ENCODE peak calls at places on chromosomes 1 and 21, in six cellular contexts. X is SK-N-SH, Q is HCT116, S is Panc1, L is K562, C is HL-60. G is an unnamed sample.

GRCh38 chr1:216528816-216529215 is 105.6 kb upstream of the USH2A start:
- DNase-seq in X (no peak), Q (no peak), S (no peak), L (no peak), C (no peak), G (no peak)

GRCh38 chr1:56578664-56578962 is 750 bp downstream of the PLPP3 start:
- DNase-seq in X (peak; percentile 80), Q (no peak), S (no peak), L (no peak), C (no peak), G (peak; percentile 9)

GRCh38 chr1:31696246-31696645 is 7.6 kb downstream of the COL16A1 start:
- DNase-seq in X (no peak), Q (no peak), S (no peak), L (no peak), C (no peak), G (no peak)

GRCh38 chr1:111592389-111593361 is 26.9 kb upstream of the RAP1A start:
- DNase-seq in X (no peak), Q (peak; percentile 49), S (peak; percentile 27), L (peak; percentile 80), C (no peak), G (peak; percentile 7)

GRCh38 chr1:100631015-100631521 is 88.5 kb upstream of the VCAM1 start:
- DNase-seq in X (no peak), Q (no peak), S (no peak), L (no peak), C (peak; percentile 39), G (no peak)

GRCh38 chr1:185017338-185017737 is 28.0 kb upstream of the RNF2 start:
- DNase-seq in X (no peak), Q (peak; percentile 64), S (peak; percentile 15), L (no peak), C (peak; percentile 35), G (peak; percentile 65)

GRCh38 chr1:5913078-5913845 is 79.0 kb downstream of the NPHP4 start:
- DNase-seq in X (no peak), Q (no peak), S (no peak), L (no peak), C (no peak), G (no peak)

GRCh38 chr1:196056966-196057365 is 551.3 kb downstream of the KCNT2 start:
- DNase-seq in X (no peak), Q (no peak), S (no peak), L (no peak), C (no peak), G (no peak)

GRCh38 chr1:151537112-151537511 is 3.0 kb upstream of the TUFT1 start:
- DNase-seq in X (no peak), Q (no peak), S (peak; percentile 78), L (no peak), C (no peak), G (peak; percentile 71)

GRCh38 chr21:46500224-46500861 is 41.7 kb downstream of the DIP2A start:
- DNase-seq in X (no peak), Q (no peak), S (no peak), L (peak; percentile 37), C (no peak), G (peak; percentile 24)

GRCh38 chr1:55428944-55429931 is 214.1 kb upstream of the USP24 start:
- DNase-seq in X (peak; percentile 5), Q (peak; percentile 100), S (peak; percentile 100), L (no peak), C (no peak), G (peak; percentile 100)

GRCh38 chr21:15295875-15296274 is 231.1 kb upstream of the NRIP1 start:
- DNase-seq in X (no peak), Q (no peak), S (no peak), L (no peak), C (no peak), G (no peak)

GRCh38 chr1:213035573-213035972 is 15.5 kb upstream of the RPS6KC1 start:
- DNase-seq in X (no peak), Q (no peak), S (no peak), L (no peak), C (no peak), G (no peak)

GRCh38 chr1:59229138-59229537 is 67.8 kb upstream of the FGGY start:
- DNase-seq in X (no peak), Q (no peak), S (no peak), L (no peak), C (no peak), G (no peak)

GRCh38 chr1:183566026-183566425 is 24.2 kb downstream of the NCF2 start:
- DNase-seq in X (no peak), Q (no peak), S (no peak), L (no peak), C (no peak), G (no peak)

GRCh38 chr1:162703708-162704107 is 71.4 kb downstream of the DDR2 start:
- DNase-seq in X (no peak), Q (no peak), S (no peak), L (no peak), C (no peak), G (no peak)

GRCh38 chr1:153246825-153247224 is 12.7 kb upstream of the LORICRIN start:
- DNase-seq in X (no peak), Q (no peak), S (no peak), L (no peak), C (no peak), G (no peak)

GRCh38 chr1:160901768-160902167 is 16.8 kb upstream of the ITLN1 start:
- DNase-seq in X (no peak), Q (no peak), S (no peak), L (no peak), C (no peak), G (no peak)

GRCh38 chr1:94299627-94300552 is 62.5 kb upstream of the ARHGAP29 start:
- DNase-seq in X (no peak), Q (peak; percentile 98), S (no peak), L (no peak), C (no peak), G (no peak)

GRCh38 chr1:22978299-22978698 is 5.6 kb upstream of the LACTBL1 start:
- DNase-seq in X (no peak), Q (no peak), S (no peak), L (no peak), C (no peak), G (peak; percentile 15)

GRCh38 chr1:42923367-42924248 is 35.1 kb downstream of the SLC2A1 start:
- DNase-seq in X (peak; percentile 72), Q (no peak), S (no peak), L (no peak), C (no peak), G (no peak)

GRCh38 chr1:19377812-19378718 is 65.9 kb downstream of the SLC66A1 start:
- DNase-seq in X (no peak), Q (no peak), S (no peak), L (no peak), C (no peak), G (no peak)

GRCh38 chr1:45820797-45821196 is 17.4 kb downstream of the MAST2 start:
- DNase-seq in X (no peak), Q (no peak), S (no peak), L (no peak), C (peak; percentile 57), G (no peak)

GRCh38 chr1:11952455-11953109 is 18.1 kb downstream of the PLOD1 start:
- DNase-seq in X (no peak), Q (no peak), S (no peak), L (no peak), C (no peak), G (no peak)

GRCh38 chr1:81950845-81951244 is 150.1 kb downstream of the ADGRL2 start:
- DNase-seq in X (no peak), Q (no peak), S (no peak), L (no peak), C (no peak), G (no peak)

GRCh38 chr1:214566158-214567104 is 15.0 kb upstream of the PTPN14 start:
- DNase-seq in X (no peak), Q (no peak), S (no peak), L (no peak), C (no peak), G (peak; percentile 54)

GRCh38 chr1:59150537-59151386 is 146.1 kb upstream of the FGGY start:
- DNase-seq in X (peak; percentile 59), Q (peak; percentile 56), S (peak; percentile 91), L (no peak), C (no peak), G (peak; percentile 78)

GRCh38 chr1:204254031-204254661 is 40.4 kb upstream of the GOLT1A start:
- DNase-seq in X (no peak), Q (no peak), S (no peak), L (no peak), C (peak; percentile 80), G (peak; percentile 61)

GRCh38 chr1:78229344-78229743 is 183.6 kb downstream of the GIPC2 start:
- DNase-seq in X (no peak), Q (no peak), S (no peak), L (no peak), C (no peak), G (no peak)

GRCh38 chr1:180696361-180696760 is 64.5 kb downstream of the XPR1 start:
- DNase-seq in X (no peak), Q (no peak), S (no peak), L (no peak), C (no peak), G (no peak)

GRCh38 chr1:89989791-89990190 is 5.1 kb upstream of the ZNF326 start:
- DNase-seq in X (no peak), Q (no peak), S (no peak), L (no peak), C (no peak), G (no peak)

GRCh38 chr1:219781491-219781890 is 146.9 kb downstream of the SLC30A10 start:
- DNase-seq in X (no peak), Q (no peak), S (no peak), L (no peak), C (no peak), G (no peak)
- TF ChIP-seq REST in X (no peak), Q (no peak), S (no peak), L (no peak), C (no peak), G (no peak)

DNA sequence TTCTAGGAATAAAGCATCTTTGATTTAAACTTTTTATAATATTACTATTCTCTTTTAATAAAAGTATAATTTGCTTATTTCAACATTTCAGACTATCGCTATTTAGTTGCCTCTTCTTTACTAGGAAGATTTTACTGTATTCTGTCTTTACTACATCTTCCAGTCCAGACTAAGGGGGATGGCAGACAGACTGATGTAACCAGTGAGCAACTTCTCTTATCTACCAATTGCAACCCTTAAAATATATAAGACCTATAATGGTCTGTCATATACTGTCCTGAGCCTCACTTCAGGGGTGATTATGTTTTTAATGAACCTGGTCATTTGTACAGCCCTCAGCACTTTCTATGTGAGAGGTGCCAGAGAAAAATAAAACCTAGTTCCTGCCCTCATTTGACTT is 87.0 kb downstream of the UBE2U start:
- DNase-seq in X (no peak), Q (no peak), S (no peak), L (no peak), C (no peak), G (no peak)
- TF ChIP-seq REST in X (no peak), Q (no peak), S (no peak), L (no peak), C (no peak), G (no peak)

DNA sequence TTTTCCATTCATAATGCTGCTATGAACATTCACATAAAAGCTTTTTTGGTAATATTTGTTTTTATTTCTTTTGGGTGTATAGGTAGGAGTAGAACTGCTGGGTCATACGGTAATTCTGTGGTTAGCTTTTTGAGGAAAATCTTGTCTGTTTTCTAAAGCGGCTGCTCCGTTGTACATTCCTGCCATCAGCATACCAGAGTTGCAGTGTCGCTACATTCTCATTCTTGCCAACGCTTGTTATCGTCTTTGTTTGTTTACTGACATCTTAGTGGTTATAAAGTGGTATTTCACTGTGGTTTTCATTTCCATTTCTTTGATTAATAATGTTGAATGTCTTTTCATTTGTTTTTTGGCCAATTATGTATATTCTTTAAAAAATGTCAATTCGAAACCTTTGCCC is 469.8 kb upstream of the ZP4 start:
- DNase-seq in X (no peak), Q (no peak), S (no peak), L (no peak), C (no peak), G (no peak)
- TF ChIP-seq REST in X (no peak), Q (no peak), S (no peak), L (no peak), C (no peak), G (no peak)

GRCh38 chr1:145846191-145846590 is 761 bp downstream of the NUDT17 start:
- DNase-seq in X (peak; percentile 81), Q (no peak), S (no peak), L (peak; percentile 69), C (peak; percentile 39), G (peak; percentile 77)
- TF ChIP-seq REST in X (no peak), Q (no peak), S (no peak), L (no peak), C (no peak), G (no peak)

G was measured in A549.